ENCODE peak calls at places on chromosomes 2 and 18, in five cellular contexts. J, Q, O, R and B are unnamed samples.

GRCh38 chr18:45802814-45803492 is 22.5 kb upstream of the SIGLEC15 start:
- DNase-seq in J (peak; percentile 99), Q (no peak), O (no peak), R (no peak), B (peak; percentile 41)

GRCh38 chr2:175950512-175950911 is 51.6 kb downstream of the LNPK start:
- DNase-seq in J (no peak), Q (no peak), O (no peak), R (no peak), B (no peak)

GRCh38 chr2:165758276-165758675 is 35.8 kb downstream of the GALNT3 start:
- DNase-seq in J (no peak), Q (no peak), O (no peak), R (no peak), B (no peak)

GRCh38 chr2:31533036-31533435 is 47.7 kb downstream of the SRD5A2 start:
- DNase-seq in J (no peak), Q (no peak), O (no peak), R (no peak), B (no peak)

GRCh38 chr2:231514951-231515297 is 15.3 kb downstream of the NMUR1 start:
- DNase-seq in J (no peak), Q (no peak), O (no peak), R (no peak), B (no peak)

GRCh38 chr2:46335404-46335965 is 38.3 kb downstream of the EPAS1 start:
- DNase-seq in J (peak; percentile 88), Q (peak; percentile 80), O (no peak), R (peak; percentile 52), B (peak; percentile 33)

GRCh38 chr2:46135230-46135555 is 162.0 kb upstream of the EPAS1 start:
- DNase-seq in J (no peak), Q (no peak), O (no peak), R (no peak), B (no peak)

GRCh38 chr2:75846683-75847190 is 136.0 kb upstream of the GCFC2 start:
- DNase-seq in J (no peak), Q (no peak), O (no peak), R (no peak), B (no peak)

GRCh38 chr18:40685241-40685640 is 1269.8 kb upstream of the PIK3C3 start:
- DNase-seq in J (no peak), Q (no peak), O (no peak), R (no peak), B (no peak)

GRCh38 chr2:205967391-205968075 is 118.4 kb downstream of the INO80D start:
- DNase-seq in J (peak; percentile 25), Q (no peak), O (no peak), R (no peak), B (no peak)

GRCh38 chr2:173962036-173962435 is 3.1 kb downstream of the SP3 start:
- DNase-seq in J (peak; percentile 38), Q (no peak), O (no peak), R (no peak), B (peak; percentile 22)

GRCh38 chr2:96407041-96407918 is 71.7 kb downstream of the NCAPH start:
- DNase-seq in J (peak; percentile 79), Q (peak; percentile 82), O (peak; percentile 63), R (peak; percentile 46), B (peak; percentile 80)

GRCh38 chr2:225694664-225695063 is 295.2 kb downstream of the NYAP2 start:
- DNase-seq in J (no peak), Q (no peak), O (no peak), R (no peak), B (no peak)

GRCh38 chr2:111698743-111699554 is 185.0 kb downstream of the ANAPC1 start:
- DNase-seq in J (peak; percentile 100), Q (peak; percentile 72), O (peak; percentile 70), R (no peak), B (peak; percentile 93)

GRCh38 chr2:12555012-12555645 is 161.6 kb upstream of the TRIB2 start:
- DNase-seq in J (peak; percentile 80), Q (no peak), O (no peak), R (no peak), B (no peak)

GRCh38 chr2:108184421-108184820 is 55.3 kb upstream of the SULT1C3 start:
- DNase-seq in J (peak; percentile 13), Q (no peak), O (no peak), R (no peak), B (no peak)

GRCh38 chr2:137659616-137660015 is 304.7 kb upstream of the HNMT start:
- DNase-seq in J (no peak), Q (no peak), O (no peak), R (no peak), B (no peak)

GRCh38 chr2:64978514-64979268 is 10.5 kb upstream of the SLC1A4 start:
- DNase-seq in J (peak; percentile 64), Q (no peak), O (no peak), R (no peak), B (peak; percentile 61)

GRCh38 chr18:79393181-79393598 is 2.5 kb upstream of the NFATC1 start:
- DNase-seq in J (no peak), Q (peak; percentile 76), O (no peak), R (peak; percentile 53), B (peak; percentile 43)

GRCh38 chr2:38690499-38691420 is 24.8 kb downstream of the GALM start:
- DNase-seq in J (peak; percentile 97), Q (no peak), O (no peak), R (no peak), B (peak; percentile 52)

GRCh38 chr2:199973703-199974102 is 18.3 kb downstream of the MAIP1 start:
- DNase-seq in J (peak; percentile 71), Q (no peak), O (no peak), R (no peak), B (peak; percentile 21)

GRCh38 chr2:239114119-239114581 is 266.3 kb downstream of the TWIST2 start:
- DNase-seq in J (peak; percentile 35), Q (no peak), O (peak; percentile 49), R (no peak), B (no peak)

GRCh38 chr2:13334545-13334944 is 617.8 kb downstream of the TRIB2 start:
- DNase-seq in J (no peak), Q (no peak), O (no peak), R (no peak), B (no peak)

GRCh38 chr2:47056374-47056773 is 98.7 kb downstream of the STPG4 start:
- DNase-seq in J (peak; percentile 78), Q (no peak), O (no peak), R (peak; percentile 62), B (no peak)

GRCh38 chr2:172096661-172097547 is 5.8 kb downstream of the DLX2 start:
- DNase-seq in J (peak; percentile 39), Q (peak; percentile 62), O (no peak), R (no peak), B (no peak)

GRCh38 chr2:152071077-152071476 is 27.8 kb downstream of the CACNB4 start:
- DNase-seq in J (no peak), Q (no peak), O (no peak), R (no peak), B (no peak)

GRCh38 chr2:37226863-37227262 is 4.5 kb downstream of the CEBPZ start:
- DNase-seq in J (no peak), Q (no peak), O (no peak), R (no peak), B (no peak)

GRCh38 chr2:201432551-201433388 is 18.5 kb downstream of the TRAK2 start:
- DNase-seq in J (peak; percentile 66), Q (peak; percentile 78), O (no peak), R (no peak), B (peak; percentile 88)

GRCh38 chr2:28602136-28602660 is 106.3 kb downstream of the PLB1 start:
- DNase-seq in J (no peak), Q (no peak), O (no peak), R (no peak), B (no peak)

GRCh38 chr2:201798252-201798918 is 8.0 kb upstream of the CDK15 start:
- DNase-seq in J (peak; percentile 96), Q (no peak), O (no peak), R (no peak), B (no peak)

GRCh38 chr2:73917696-73918207 is 8.9 kb upstream of the DGUOK start:
- DNase-seq in J (no peak), Q (no peak), O (no peak), R (no peak), B (no peak)

GRCh38 chr2:96579422-96579821 is 42.9 kb downstream of the ARID5A start:
- DNase-seq in J (no peak), Q (no peak), O (no peak), R (no peak), B (no peak)

DNA sequence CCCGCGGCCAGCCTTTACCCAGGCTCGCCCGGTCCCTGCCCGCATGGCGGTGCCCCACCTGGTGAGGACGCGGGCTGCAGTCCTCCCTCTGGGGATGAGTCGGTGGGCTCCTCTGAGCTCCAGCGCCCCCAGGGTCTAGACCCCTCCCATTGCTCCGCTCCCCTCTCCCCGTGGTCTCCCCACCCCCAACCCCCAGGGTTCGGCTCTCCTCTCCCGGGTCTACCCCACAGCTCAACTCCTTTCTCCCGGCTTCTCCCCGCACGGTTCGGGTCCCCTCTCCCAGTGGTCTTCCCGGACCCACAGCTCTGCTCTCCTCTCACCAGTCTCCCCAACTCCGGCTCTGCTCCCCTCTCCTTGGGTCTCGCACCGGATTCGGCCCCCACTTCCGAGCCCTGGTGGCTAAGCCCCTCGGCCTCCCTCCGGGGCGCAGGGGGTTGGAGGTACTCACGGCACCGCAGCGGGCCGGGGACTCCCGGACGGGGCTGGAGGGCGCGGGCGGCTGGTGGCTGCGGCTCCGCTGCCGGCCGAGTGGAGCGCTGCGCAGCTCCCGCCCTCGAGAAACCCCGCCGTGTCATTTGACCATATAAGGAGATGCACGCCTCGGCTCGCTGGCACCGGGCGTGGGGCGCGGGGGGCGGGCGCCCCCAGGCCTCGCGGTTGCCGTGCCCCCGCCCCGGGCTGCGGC is at the start of gene FHL2:
- DNase-seq in J (peak; percentile 80), Q (peak; percentile 88), O (peak; percentile 73), R (peak; percentile 80), B (peak; percentile 89)
- TF ChIP-seq POLR2A in J (peak; percentile 95), Q (peak; percentile 67), O (peak; percentile 65), R (peak; percentile 82), B (peak; percentile 92)

GRCh38 chr2:70553584-70554337 is at the start of gene TGFA:
- DNase-seq in J (no peak), Q (peak; percentile 71), O (peak; percentile 86), R (peak; percentile 28), B (peak; percentile 50)
- TF ChIP-seq POLR2A in J (no peak), Q (no peak), O (no peak), R (no peak), B (no peak)

DNA sequence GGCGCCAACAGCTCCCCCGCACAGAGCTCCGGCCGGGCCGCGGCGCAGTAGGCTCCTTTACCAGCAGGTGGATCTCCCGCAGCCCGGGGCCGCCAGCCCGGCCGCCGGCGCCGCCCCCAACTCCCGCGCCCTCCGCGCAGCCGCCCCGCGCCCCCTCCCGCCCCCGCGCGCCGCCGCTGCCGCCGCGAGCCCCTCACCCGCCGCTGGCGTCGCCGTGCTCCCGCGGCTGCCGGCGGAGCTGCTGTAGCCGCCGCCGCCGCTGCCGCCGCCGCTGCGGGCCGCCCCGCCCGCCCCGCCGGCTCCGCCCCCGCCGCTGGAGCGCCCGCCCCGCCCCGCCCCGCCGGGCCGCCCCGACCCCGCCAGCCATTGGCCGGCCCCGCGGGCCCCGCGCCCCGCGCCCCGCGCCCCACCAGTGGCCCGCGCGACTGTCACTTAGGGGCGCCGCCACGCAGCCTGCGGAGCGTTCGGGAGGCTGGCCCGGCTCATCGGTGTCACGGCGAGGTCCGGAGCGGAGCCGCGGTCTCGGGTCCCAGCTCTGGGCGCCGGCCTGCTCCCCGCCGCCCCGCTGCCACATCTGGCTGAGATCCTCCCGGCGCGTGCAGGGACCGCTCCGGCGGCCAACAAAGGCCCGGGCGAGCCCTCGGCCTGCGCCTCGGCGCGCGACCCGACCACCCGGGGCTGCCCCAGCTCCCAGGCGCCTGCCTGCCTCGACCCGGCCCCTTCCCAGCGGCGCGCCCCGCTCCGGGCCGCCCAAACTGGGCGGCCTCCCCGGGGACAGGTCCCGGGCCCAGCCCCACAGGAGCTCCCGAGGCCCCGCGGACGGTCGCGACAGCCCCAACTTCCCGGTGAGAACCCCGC is at the start of gene MGAT4A:
- DNase-seq in J (no peak), Q (peak; percentile 90), O (peak; percentile 82), R (peak; percentile 71), B (peak; percentile 70)
- TF ChIP-seq POLR2A in J (no peak), Q (no peak), O (no peak), R (peak; percentile 80), B (no peak)

GRCh38 chr2:219543596-219544358 is at the start of the genes CHPF and TMEM198:
- DNase-seq in J (peak; percentile 97), Q (peak; percentile 100), O (peak; percentile 99), R (peak; percentile 99), B (peak; percentile 94)
- TF ChIP-seq POLR2A in J (peak; percentile 75), Q (peak; percentile 49), O (peak; percentile 32), R (peak; percentile 68), B (no peak)